ENCODE peak calls at places on chromosomes 16 and 17, in five cellular contexts. B is ecto neural progenitor cell; P is hypothalamus; T is iris pigment epithelial cell; F is CD8-positive, alpha-beta T cell. N is an unnamed sample.
A peak's percentile ranks its signal among the peaks of the same experiment; 100 is the strongest.

GRCh38 chr16:17470871-17471744 is at the start of gene XYLT1:
- DNase-seq in B (peak; percentile 67), P (peak; percentile 22), T (peak; percentile 30), F (peak; percentile 62), N (peak; percentile 71)

GRCh38 chr16:86663691-86664517 is 85.6 kb downstream of the FOXL1 start:
- DNase-seq in B (no peak), P (no peak), T (peak; percentile 51), F (no peak), N (no peak)

GRCh38 chr17:55756689-55757088 is 5.8 kb downstream of the PCTP start:
- DNase-seq in B (no peak), P (no peak), T (no peak), F (no peak), N (no peak)

GRCh38 chr16:67163903-67164558 is 514 bp upstream of the HSF4 start:
- DNase-seq in B (no peak), P (no peak), T (no peak), F (no peak), N (no peak)

GRCh38 chr16:11494029-11494428 is 92.7 kb downstream of the LITAF start:
- DNase-seq in B (peak; percentile 45), P (no peak), T (no peak), F (no peak), N (no peak)

GRCh38 chr16:75310541-75310940 is 59.1 kb upstream of the BCAR1 start:
- DNase-seq in B (no peak), P (no peak), T (no peak), F (no peak), N (no peak)

GRCh38 chr17:2390199-2390880 is 10.5 kb downstream of the MNT start:
- DNase-seq in B (no peak), P (no peak), T (no peak), F (no peak), N (no peak)

GRCh38 chr17:74043976-74044375 is 159.5 kb upstream of the RPL38 start:
- DNase-seq in B (no peak), P (no peak), T (no peak), F (no peak), N (no peak)

GRCh38 chr17:78442648-78443128 is 64.2 kb downstream of the PGS1 start:
- DNase-seq in B (no peak), P (no peak), T (peak; percentile 20), F (no peak), N (no peak)

GRCh38 chr17:27471321-27472269 is 15.3 kb downstream of the KSR1 start:
- DNase-seq in B (no peak), P (no peak), T (peak; percentile 31), F (peak; percentile 55), N (no peak)

GRCh38 chr17:82655038-82655479 is 6.8 kb upstream of the WDR45B start:
- DNase-seq in B (peak; percentile 37), P (no peak), T (no peak), F (no peak), N (no peak)

GRCh38 chr17:57666946-57667345 is 78.2 kb downstream of the CCDC182 start:
- DNase-seq in B (peak; percentile 37), P (no peak), T (no peak), F (peak; percentile 8), N (peak; percentile 27)

GRCh38 chr16:3092501-3092991 is 6.5 kb downstream of the ZSCAN10 start:
- DNase-seq in B (no peak), P (no peak), T (no peak), F (no peak), N (no peak)

GRCh38 chr16:4093495-4094137 is 22.6 kb downstream of the ADCY9 start:
- DNase-seq in B (no peak), P (no peak), T (peak; percentile 34), F (no peak), N (no peak)

GRCh38 chr16:66365588-66365987 is 903 bp upstream of the CDH5 start:
- DNase-seq in B (no peak), P (no peak), T (peak; percentile 54), F (no peak), N (no peak)

GRCh38 chr17:78970834-78971763 is 8.6 kb downstream of the LGALS3BP start:
- DNase-seq in B (peak; percentile 87), P (peak; percentile 71), T (peak; percentile 59), F (peak; percentile 83), N (peak; percentile 85)

GRCh38 chr16:30997000-30997886 is 12.2 kb downstream of the HSD3B7 start:
- DNase-seq in B (peak; percentile 84), P (peak; percentile 47), T (peak; percentile 79), F (peak; percentile 80), N (peak; percentile 92)

GRCh38 chr17:83083368-83084201 is 4.2 kb downstream of the METRNL start:
- DNase-seq in B (no peak), P (no peak), T (peak; percentile 96), F (peak; percentile 70), N (peak; percentile 68)

GRCh38 chr17:76241205-76241539 is 879 bp upstream of the RNF157 start:
- DNase-seq in B (no peak), P (no peak), T (peak; percentile 20), F (no peak), N (no peak)

GRCh38 chr17:42409467-42410351 is 13.3 kb downstream of the CAVIN1 start:
- DNase-seq in B (no peak), P (no peak), T (peak; percentile 93), F (no peak), N (no peak)

GRCh38 chr16:57736419-57737281 is 1.1 kb downstream of the KATNB1 start:
- DNase-seq in B (no peak), P (peak; percentile 14), T (peak; percentile 86), F (peak; percentile 54), N (peak; percentile 71)

GRCh38 chr16:72818286-72818845 is 229.6 kb downstream of the ZFHX3 start:
- DNase-seq in B (no peak), P (no peak), T (no peak), F (no peak), N (no peak)

GRCh38 chr17:66387391-66387981 is 85.1 kb downstream of the PRKCA start:
- DNase-seq in B (no peak), P (no peak), T (no peak), F (no peak), N (no peak)

GRCh38 chr16:55468352-55468990 is 10.5 kb upstream of the MMP2 start:
- DNase-seq in B (no peak), P (no peak), T (no peak), F (no peak), N (no peak)

GRCh38 chr17:39643271-39643670 is 6.3 kb downstream of the STARD3 start:
- DNase-seq in B (no peak), P (no peak), T (peak; percentile 36), F (no peak), N (no peak)

GRCh38 chr16:82884320-82884898 is 257.6 kb downstream of the CDH13 start:
- DNase-seq in B (no peak), P (no peak), T (no peak), F (no peak), N (no peak)

GRCh38 chr17:80790981-80791742 is 200.5 kb upstream of the CHMP6 start:
- DNase-seq in B (no peak), P (no peak), T (peak; percentile 21), F (no peak), N (no peak)

GRCh38 chr17:574061-574460 is 140.6 kb downstream of the VPS53 start:
- DNase-seq in B (no peak), P (no peak), T (no peak), F (no peak), N (no peak)

GRCh38 chr17:71071837-71072236 is 902.5 kb downstream of the KCNJ2 start:
- DNase-seq in B (no peak), P (no peak), T (peak; percentile 99), F (no peak), N (no peak)

GRCh38 chr16:56275076-56275475 is 83.8 kb downstream of the GNAO1 start:
- DNase-seq in B (no peak), P (no peak), T (no peak), F (no peak), N (no peak)

GRCh38 chr16:67346328-67346727 is 19.7 kb downstream of the LRRC36 start:
- DNase-seq in B (no peak), P (no peak), T (no peak), F (no peak), N (no peak)

GRCh38 chr17:53516643-53517042 is 306.1 kb upstream of the KIF2B start:
- DNase-seq in B (no peak), P (no peak), T (peak; percentile 1), F (no peak), N (no peak)

GRCh38 chr17:49554694-49555494 is 20.8 kb upstream of the NXPH3 start:
- DNase-seq in B (peak; percentile 49), P (no peak), T (no peak), F (no peak), N (no peak)

GRCh38 chr17:75869282-75870141 is 8.9 kb downstream of the TRIM47 start:
- DNase-seq in B (no peak), P (peak; percentile 87), T (peak; percentile 50), F (no peak), N (no peak)

GRCh38 chr16:71526111-71526998 is at the start of gene CHST4:
- DNase-seq in B (peak; percentile 64), P (no peak), T (peak; percentile 75), F (no peak), N (peak; percentile 94)

GRCh38 chr17:39601010-39601597 is 6.6 kb downstream of the NEUROD2 start:
- DNase-seq in B (no peak), P (no peak), T (no peak), F (no peak), N (peak; percentile 88)

GRCh38 chr17:51188321-51188853 is 22.2 kb downstream of the NME2 start:
- DNase-seq in B (no peak), P (no peak), T (no peak), F (no peak), N (no peak)

GRCh38 chr16:87584271-87584670 is 18.0 kb upstream of the JPH3 start:
- DNase-seq in B (no peak), P (no peak), T (peak; percentile 85), F (no peak), N (no peak)